ENCODE peak calls at places on chromosomes 12 and 14, in four cellular contexts. C is aorta, X is transverse colon, W is A172. U is an unnamed sample.

GRCh38 chr14:68688872-68689371 is 103.9 kb downstream of the ZFP36L1 start:
- DNase-seq in C (no peak), X (no peak), W (no peak), U (no peak)

GRCh38 chr14:89276424-89276975 is 140.5 kb downstream of the FOXN3 start:
- DNase-seq in C (no peak), X (peak), W (peak), U (no peak)

GRCh38 chr12:31702047-31702446 is 26.8 kb downstream of the AMN1 start:
- DNase-seq in C (no peak), X (no peak), W (peak), U (no peak)

GRCh38 chr14:32121536-32121935 is 44.4 kb downstream of the ARHGAP5 start:
- DNase-seq in C (no peak), X (no peak), W (no peak), U (no peak)

GRCh38 chr12:15732341-15733061 is 56.7 kb downstream of the EPS8 start:
- DNase-seq in C (no peak), X (no peak), W (no peak), U (no peak)

GRCh38 chr14:53692451-53693330 is 263.9 kb downstream of the BMP4 start:
- DNase-seq in C (no peak), X (no peak), W (no peak), U (no peak)

GRCh38 chr12:50322196-50322595 is 38.9 kb upstream of the LIMA1 start:
- DNase-seq in C (no peak), X (no peak), W (no peak), U (no peak)

GRCh38 chr12:120625557-120626419 is 14.6 kb upstream of the CABP1 start:
- DNase-seq in C (peak), X (no peak), W (no peak), U (peak)

GRCh38 chr12:130872179-130873096 is 572 bp downstream of the RAN start:
- DNase-seq in C (peak), X (peak), W (peak), U (no peak)

GRCh38 chr14:24290746-24291145 is 8.8 kb downstream of the DHRS1 start:
- DNase-seq in C (no peak), X (no peak), W (no peak), U (no peak)

GRCh38 chr12:130832561-130833209 is 6.4 kb downstream of the STX2 start:
- DNase-seq in C (no peak), X (no peak), W (peak), U (no peak)

GRCh38 chr14:61923348-61923747 is 161.1 kb downstream of the SNAPC1 start:
- DNase-seq in C (no peak), X (no peak), W (peak), U (no peak)

U was measured in chondrocyte.